ENCODE peak calls at places on chromosomes 4 and X, in eight cellular contexts. I, N, P, R, V, K, M and Z are unnamed samples. For H3K4me1, the result is how much of the 10 kb centered on the place peaks cover.

GRCh38 chr4:2799444-2799911 is 6.6 kb downstream of the SH3BP2 start:
- DNase-seq in I (no peak), N (no peak), P (no peak), R (no peak), V (no peak), K (no peak), M (no peak), Z (no peak)

GRCh38 chrX:68870357-68870756 is 41.5 kb downstream of the EFNB1 start:
- DNase-seq in I (no peak), N (no peak), P (no peak), R (no peak), V (no peak), K (no peak), M (no peak), Z (no peak)

GRCh38 chr4:102815981-102816380 is 11.4 kb downstream of the UBE2D3 start:
- DNase-seq in I (no peak), N (no peak), P (peak), R (no peak), V (peak), K (peak), M (no peak), Z (no peak)

GRCh38 chr4:184282251-184282713 is 64.6 kb upstream of the ENPP6 start:
- DNase-seq in I (no peak), N (peak), P (peak), R (no peak), V (no peak), K (no peak), M (no peak), Z (peak)

GRCh38 chrX:132561483-132561882 is 72.6 kb upstream of the MBNL3 start:
- DNase-seq in I (no peak), N (no peak), P (peak), R (no peak), V (no peak), K (no peak), M (no peak), Z (no peak)

GRCh38 chr4:161817822-161818412 is 345.9 kb downstream of the FSTL5 start:
- DNase-seq in I (no peak), N (no peak), P (no peak), R (no peak), V (no peak), K (no peak), M (no peak), Z (no peak)

GRCh38 chr4:24212642-24213041 is 322.8 kb upstream of the PPARGC1A start:
- DNase-seq in I (no peak), N (no peak), P (no peak), R (no peak), V (no peak), K (no peak), M (no peak), Z (peak)

GRCh38 chrX:135484636-135485289 is 35.7 kb upstream of the INTS6L start:
- DNase-seq in I (no peak), N (no peak), P (peak), R (peak), V (peak), K (peak), M (peak), Z (no peak)

GRCh38 chr4:122744229-122744628 is 11.7 kb downstream of the BBS12 start:
- DNase-seq in I (peak), N (no peak), P (peak), R (no peak), V (no peak), K (no peak), M (no peak), Z (no peak)

GRCh38 chr4:33323393-33323792 is 2603.2 kb downstream of the PCDH7 start:
- DNase-seq in I (no peak), N (no peak), P (no peak), R (no peak), V (no peak), K (no peak), M (no peak), Z (no peak)

GRCh38 chr4:145231906-145232700 is 51.7 kb upstream of the OTUD4 start:
- DNase-seq in I (no peak), N (no peak), P (no peak), R (no peak), V (no peak), K (peak), M (no peak), Z (no peak)

GRCh38 chr4:111269439-111269838 is 646.6 kb upstream of the PITX2 start:
- DNase-seq in I (no peak), N (no peak), P (no peak), R (no peak), V (no peak), K (peak), M (no peak), Z (no peak)

GRCh38 chr4:147583876-147584275 is 33.3 kb upstream of the TMEM184C start:
- DNase-seq in I (no peak), N (no peak), P (no peak), R (no peak), V (no peak), K (no peak), M (no peak), Z (peak)

GRCh38 chr4:121656269-121656641 is 40.5 kb downstream of the ANXA5 start:
- DNase-seq in I (peak), N (peak), P (peak), R (peak), V (peak), K (peak), M (peak), Z (no peak)

GRCh38 chrX:28590394-28590793 is 3.1 kb downstream of the IL1RAPL1 start:
- DNase-seq in I (no peak), N (no peak), P (no peak), R (no peak), V (no peak), K (peak), M (no peak), Z (no peak)

GRCh38 chr4:183635333-183635732 is 23.7 kb downstream of the RWDD4 start:
- DNase-seq in I (no peak), N (no peak), P (no peak), R (no peak), V (no peak), K (no peak), M (no peak), Z (no peak)

GRCh38 chrX:29617725-29618124 is 597.6 kb upstream of the MAGEB2 start:
- DNase-seq in I (no peak), N (no peak), P (no peak), R (no peak), V (no peak), K (no peak), M (no peak), Z (no peak)

GRCh38 chrX:83501003-83501402 is 7.1 kb upstream of the POU3F4 start:
- DNase-seq in I (no peak), N (no peak), P (no peak), R (no peak), V (no peak), K (no peak), M (no peak), Z (no peak)

GRCh38 chr4:38387348-38387747 is 276.7 kb upstream of the KLF3 start:
- DNase-seq in I (peak), N (peak), P (peak), R (peak), V (no peak), K (no peak), M (no peak), Z (no peak)

GRCh38 chr4:99301376-99302164 is 10.8 kb upstream of the ADH1A start:
- DNase-seq in I (no peak), N (no peak), P (no peak), R (no peak), V (no peak), K (no peak), M (no peak), Z (no peak)

GRCh38 chr4:30380404-30380998 is 339.7 kb upstream of the PCDH7 start:
- DNase-seq in I (no peak), N (peak), P (peak), R (peak), V (peak), K (peak), M (peak), Z (no peak)

GRCh38 chr4:112210777-112211176 is 20.8 kb upstream of the AP1AR start:
- DNase-seq in I (no peak), N (no peak), P (no peak), R (no peak), V (no peak), K (no peak), M (no peak), Z (no peak)

GRCh38 chr4:153428816-153429592 is 37.2 kb upstream of the TMEM131L start:
- DNase-seq in I (no peak), N (no peak), P (no peak), R (no peak), V (no peak), K (no peak), M (no peak), Z (no peak)

GRCh38 chr4:78779280-78779679 is 3.1 kb downstream of the BMP2K start:
- DNase-seq in I (no peak), N (no peak), P (no peak), R (no peak), V (no peak), K (no peak), M (no peak), Z (no peak)

GRCh38 chr4:112888617-112889016 is 160.8 kb upstream of the ANK2 start:
- DNase-seq in I (no peak), N (no peak), P (no peak), R (no peak), V (no peak), K (no peak), M (no peak), Z (no peak)

GRCh38 chrX:134712272-134712671 is 54.0 kb upstream of the PLAC1 start:
- DNase-seq in I (no peak), N (no peak), P (no peak), R (no peak), V (no peak), K (no peak), M (no peak), Z (no peak)

GRCh38 chr4:183288955-183289354 is 31.1 kb downstream of the CLDN22 start:
- DNase-seq in I (no peak), N (no peak), P (no peak), R (no peak), V (no peak), K (no peak), M (no peak), Z (no peak)

GRCh38 chrX:48854898-48855297 is 19.5 kb upstream of the PCSK1N start:
- DNase-seq in I (no peak), N (no peak), P (peak), R (no peak), V (no peak), K (no peak), M (peak), Z (no peak)

GRCh38 chrX:10199212-10199611 is 42.4 kb downstream of the CLCN4 start:
- DNase-seq in I (no peak), N (no peak), P (no peak), R (no peak), V (no peak), K (peak), M (no peak), Z (no peak)

GRCh38 chr4:102438873-102439614 is 62.1 kb upstream of the NFKB1 start:
- DNase-seq in I (no peak), N (no peak), P (peak), R (no peak), V (peak), K (peak), M (no peak), Z (no peak)

GRCh38 chr4:103498161-103499070 is 221.4 kb downstream of the TACR3 start:
- DNase-seq in I (no peak), N (no peak), P (no peak), R (no peak), V (no peak), K (peak), M (no peak), Z (no peak)

GRCh38 chr4:128347930-128348660 is 60.5 kb upstream of the PGRMC2 start:
- DNase-seq in I (no peak), N (no peak), P (no peak), R (no peak), V (no peak), K (no peak), M (no peak), Z (no peak)

GRCh38 chr4:101345596-101346311 is 1.6 kb downstream of the PPP3CA start:
- DNase-seq in I (no peak), N (peak), P (peak), R (peak), V (no peak), K (peak), M (no peak), Z (no peak)

GRCh38 chr4:153140294-153140693 is 63.9 kb upstream of the TRIM2 start:
- DNase-seq in I (no peak), N (no peak), P (no peak), R (no peak), V (no peak), K (no peak), M (no peak), Z (no peak)

GRCh38 chr4:7805533-7806079 is 134.1 kb downstream of the AFAP1 start:
- DNase-seq in I (peak), N (peak), P (peak), R (no peak), V (peak), K (peak), M (no peak), Z (no peak)

GRCh38 chr4:147578057-147578476 is 39.1 kb upstream of the TMEM184C start:
- DNase-seq in I (no peak), N (no peak), P (peak), R (peak), V (peak), K (peak), M (peak), Z (no peak)

DNA sequence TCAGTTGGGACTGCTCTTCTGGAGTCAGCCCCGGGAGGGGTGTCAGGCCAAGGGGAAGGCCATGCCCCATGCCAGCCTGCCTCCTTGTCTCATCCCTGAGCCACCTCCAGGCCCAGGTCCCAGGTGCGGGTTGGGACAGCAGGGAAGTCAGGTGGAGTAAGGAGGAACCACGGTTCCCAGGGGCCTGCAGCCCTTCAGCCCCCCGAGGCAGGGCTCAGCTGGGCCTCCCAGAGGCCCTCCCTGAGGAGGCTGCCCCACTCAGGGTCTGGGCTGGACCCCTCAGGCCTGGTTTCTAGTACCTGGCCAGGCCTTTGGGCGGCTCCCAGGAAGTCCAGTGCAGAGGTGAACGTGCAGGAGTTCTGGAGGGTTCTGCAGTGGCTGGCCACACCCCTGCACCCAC is 23.4 kb upstream of the FGFR3 start:
- DNase-seq in I (no peak), N (no peak), P (no peak), R (no peak), V (no peak), K (no peak), M (no peak), Z (no peak)
- H3K4me1 ChIP-seq in I (under half), N (under half), P (half or more), R (under half), V (under half), K (under half), M (under half), Z (under half)

GRCh38 chr4:6191448-6192130 is 8.8 kb downstream of the JAKMIP1 start:
- DNase-seq in I (no peak), N (no peak), P (peak), R (no peak), V (no peak), K (no peak), M (no peak), Z (no peak)

GRCh38 chr4:6190486-6190885 is 9.9 kb downstream of the JAKMIP1 start:
- DNase-seq in I (no peak), N (no peak), P (no peak), R (no peak), V (no peak), K (no peak), M (no peak), Z (no peak)

GRCh38 chr4:6192245-6192644 is 8.1 kb downstream of the JAKMIP1 start:
- DNase-seq in I (no peak), N (no peak), P (peak), R (no peak), V (no peak), K (no peak), M (no peak), Z (no peak)

GRCh38 chr4:6188687-6189305 is 11.6 kb downstream of the JAKMIP1 start:
- DNase-seq in I (no peak), N (no peak), P (no peak), R (peak), V (no peak), K (no peak), M (no peak), Z (no peak)

GRCh38 chr4:6189511-6189910 is 10.8 kb downstream of the JAKMIP1 start:
- DNase-seq in I (no peak), N (no peak), P (no peak), R (no peak), V (no peak), K (no peak), M (no peak), Z (no peak)
- TF ChIP-seq POLR2AphosphoS5 in I (no peak), N (no peak), P (no peak), R (no peak), V (no peak), K (no peak), M (no peak), Z (no peak)

DNA sequence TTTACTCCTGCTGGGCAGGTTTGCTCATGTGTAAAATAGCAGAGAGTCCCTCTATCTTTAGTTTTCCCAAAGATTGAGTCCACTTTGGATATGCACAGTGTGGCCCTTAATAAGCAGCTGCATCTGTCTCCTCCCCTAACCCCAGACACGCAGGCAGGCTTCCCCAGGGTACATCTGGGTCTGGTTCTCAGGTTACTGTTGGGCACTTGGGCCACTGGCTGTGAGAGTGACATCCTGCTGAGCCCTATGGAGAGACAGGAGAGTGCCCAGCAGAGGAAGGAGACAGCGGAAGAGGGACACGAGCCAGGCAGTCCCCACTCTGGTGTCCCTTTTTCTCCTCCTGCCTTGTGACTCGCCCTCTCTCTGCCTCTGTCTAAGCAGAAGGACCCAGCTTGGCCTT is 16.0 kb downstream of the XK start:
- DNase-seq in I (no peak), N (no peak), P (no peak), R (no peak), V (no peak), K (no peak), M (no peak), Z (no peak)
- H3K4me1 ChIP-seq in I (under half), N (under half), P (under half), R (under half), V (under half), K (under half), M (under half), Z (under half)

DNA sequence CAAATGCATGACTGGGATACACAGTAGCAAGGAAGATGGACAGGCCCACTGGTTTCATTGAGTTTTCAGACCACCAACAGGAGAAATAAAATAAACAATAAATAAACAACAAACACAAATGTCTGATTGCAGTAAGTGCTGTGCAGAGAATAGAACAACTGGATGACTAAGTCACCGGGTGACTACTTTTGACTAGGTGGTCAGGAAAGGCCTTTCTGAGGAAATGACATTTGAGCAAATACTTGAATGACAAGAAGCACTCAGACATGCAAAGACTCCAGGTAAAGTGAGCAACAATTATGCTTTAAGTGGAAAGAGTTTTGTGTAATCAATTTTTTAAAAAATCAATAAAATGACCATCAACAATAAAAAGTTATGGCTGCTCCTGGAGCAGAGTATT is 137.7 kb downstream of the BTC start:
- DNase-seq in I (no peak), N (no peak), P (no peak), R (no peak), V (no peak), K (no peak), M (no peak), Z (no peak)
- TF ChIP-seq POLR2AphosphoS5 in I (no peak), N (no peak), P (no peak), R (no peak), V (no peak), K (no peak), M (no peak), Z (no peak)

DNA sequence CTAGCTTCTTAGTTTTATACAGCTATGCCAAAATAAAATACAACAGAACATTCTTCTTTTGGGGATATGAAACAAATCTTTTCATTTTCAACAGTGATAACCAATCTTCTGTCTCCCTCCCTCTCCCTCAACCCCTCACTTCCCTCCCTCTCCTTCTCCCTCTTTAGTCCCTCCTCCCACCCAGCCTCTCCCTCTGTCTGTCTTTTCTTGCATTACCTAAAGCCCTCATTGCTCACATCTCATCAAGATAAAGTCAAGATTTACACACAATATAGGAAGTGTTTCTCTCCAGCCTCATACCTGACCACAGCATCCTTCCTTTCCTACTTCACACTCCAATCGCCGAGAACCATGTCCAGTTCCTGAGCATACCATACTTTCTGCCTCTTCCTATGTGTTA is 190.3 kb downstream of the SHROOM3 start:
- DNase-seq in I (no peak), N (no peak), P (no peak), R (no peak), V (no peak), K (no peak), M (no peak), Z (no peak)
- H3K4me1 ChIP-seq in I (under half), N (half or more), P (under half), R (under half), V (under half), K (under half), M (under half), Z (under half)

DNA sequence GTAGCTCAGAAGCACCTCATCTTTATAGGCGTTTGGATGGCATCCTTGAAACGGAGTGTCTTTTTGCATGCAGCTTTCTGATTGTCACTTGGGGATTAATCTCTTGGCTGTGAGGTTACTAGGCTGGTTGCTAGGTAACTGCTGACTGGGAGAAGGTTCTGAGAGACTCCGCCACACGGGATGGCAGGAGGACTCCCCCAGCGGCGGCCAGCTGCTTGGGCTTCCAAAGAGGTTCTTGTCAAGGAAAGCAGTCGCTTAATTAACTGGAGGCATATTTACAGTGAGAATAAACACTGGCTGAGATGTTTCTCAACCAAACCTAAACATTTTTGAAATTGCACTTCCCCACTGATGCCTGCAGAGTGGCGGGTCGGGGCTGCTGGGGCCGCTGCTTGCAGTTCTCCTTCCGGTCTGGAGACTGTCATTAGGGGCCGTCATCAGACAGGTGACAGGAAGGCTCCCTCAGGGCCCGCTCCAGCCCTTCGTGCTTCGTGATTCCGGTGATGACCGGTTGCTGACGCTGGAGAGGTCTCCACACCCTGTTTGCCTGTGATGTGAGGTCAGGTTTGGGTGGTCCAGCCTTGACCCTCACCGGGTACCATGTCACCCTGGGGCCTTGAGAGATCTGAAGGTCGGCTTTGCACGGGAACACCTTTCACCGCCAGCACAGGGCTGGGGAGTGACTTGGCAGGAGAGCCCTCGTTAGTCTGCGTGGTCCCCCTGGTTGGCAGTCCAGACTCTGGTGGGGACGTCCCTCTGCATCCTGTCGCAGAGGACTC is 9.1 kb downstream of the NSG1 start:
- DNase-seq in I (no peak), N (no peak), P (peak), R (peak), V (no peak), K (no peak), M (no peak), Z (no peak)
- TF ChIP-seq POLR2AphosphoS5 in I (no peak), N (no peak), P (no peak), R (no peak), V (no peak), K (no peak), M (no peak), Z (no peak)

GRCh38 chr4:76703676-76704075 is 194.3 kb downstream of the SOWAHB start:
- DNase-seq in I (no peak), N (no peak), P (no peak), R (no peak), V (no peak), K (no peak), M (peak), Z (no peak)
- H3K4me1 ChIP-seq in I (under half), N (half or more), P (under half), R (under half), V (under half), K (under half), M (half or more), Z (half or more)

GRCh38 chr4:169485791-169486742 is 126.3 kb downstream of the NEK1 start:
- DNase-seq in I (no peak), N (no peak), P (peak), R (peak), V (peak), K (peak), M (peak), Z (no peak)
- TF ChIP-seq POLR2AphosphoS5 in I (no peak), N (no peak), P (no peak), R (no peak), V (no peak), K (no peak), M (no peak), Z (no peak)